ENCODE peak calls at places on chromosome 6, in four cellular contexts. One of them, this sample, is unnamed.

GRCh38 chr6:147029923-147030322 is 174.3 kb upstream of the STXBP5 start:
- DNase-seq in H1: no peak
- DNase-seq in K562: no peak
- DNase-seq in HepG2: no peak
- DNase-seq in this sample: no peak

GRCh38 chr6:32132110-32132509 is 2.0 kb upstream of the FKBPL start:
- DNase-seq in K562: no peak
- DNase-seq in HepG2: no peak
- DNase-seq in H1: no peak
- DNase-seq in this sample: no peak

GRCh38 chr6:107730106-107730505 is 94.0 kb downstream of the SCML4 start:
- DNase-seq in H1: no peak
- DNase-seq in K562: no peak
- DNase-seq in HepG2: no peak
- DNase-seq in this sample: no peak

GRCh38 chr6:52385074-52385473 is 23.1 kb downstream of the PAQR8 start:
- DNase-seq in HepG2: no peak
- DNase-seq in H1: no peak
- DNase-seq in K562: no peak
- DNase-seq in this sample: no peak

GRCh38 chr6:42819803-42820508 is 38.1 kb downstream of the BICRAL start:
- DNase-seq in K562: peak
- DNase-seq in H1: no peak
- DNase-seq in HepG2: peak
- DNase-seq in this sample: peak

GRCh38 chr6:41954668-41955067 is 13.1 kb upstream of the CCND3 start:
- DNase-seq in H1: no peak
- DNase-seq in HepG2: no peak
- DNase-seq in K562: no peak
- DNase-seq in this sample: no peak

GRCh38 chr6:6519028-6519427 is 69.5 kb upstream of the LY86 start:
- DNase-seq in HepG2: no peak
- DNase-seq in H1: no peak
- DNase-seq in K562: peak
- DNase-seq in this sample: no peak

GRCh38 chr6:70651326-70651905 is 16.3 kb upstream of the SMAP1 start:
- DNase-seq in HepG2: no peak
- DNase-seq in K562: no peak
- DNase-seq in H1: no peak
- DNase-seq in this sample: no peak

GRCh38 chr6:98977606-98978292 is 30.0 kb upstream of the FBXL4 start:
- DNase-seq in H1: no peak
- DNase-seq in HepG2: no peak
- DNase-seq in K562: no peak
- DNase-seq in this sample: no peak

GRCh38 chr6:163533443-163533842 is 118.9 kb downstream of the QKI start:
- DNase-seq in H1: no peak
- DNase-seq in HepG2: peak
- DNase-seq in K562: no peak
- DNase-seq in this sample: peak
- TF ChIP-seq PHF8 in H1: no peak
- TF ChIP-seq PHF8 in HepG2: no peak
- TF ChIP-seq PHF8 in K562: no peak
- TF ChIP-seq PHF8 in this sample: no peak

GRCh38 chr6:168683621-168684020 is 242.6 kb downstream of the SMOC2 start:
- DNase-seq in HepG2: no peak
- DNase-seq in K562: no peak
- DNase-seq in H1: no peak
- DNase-seq in this sample: no peak
- TF ChIP-seq PHF8 in HepG2: no peak
- TF ChIP-seq PHF8 in K562: no peak
- TF ChIP-seq PHF8 in H1: no peak
- TF ChIP-seq PHF8 in this sample: no peak

DNA sequence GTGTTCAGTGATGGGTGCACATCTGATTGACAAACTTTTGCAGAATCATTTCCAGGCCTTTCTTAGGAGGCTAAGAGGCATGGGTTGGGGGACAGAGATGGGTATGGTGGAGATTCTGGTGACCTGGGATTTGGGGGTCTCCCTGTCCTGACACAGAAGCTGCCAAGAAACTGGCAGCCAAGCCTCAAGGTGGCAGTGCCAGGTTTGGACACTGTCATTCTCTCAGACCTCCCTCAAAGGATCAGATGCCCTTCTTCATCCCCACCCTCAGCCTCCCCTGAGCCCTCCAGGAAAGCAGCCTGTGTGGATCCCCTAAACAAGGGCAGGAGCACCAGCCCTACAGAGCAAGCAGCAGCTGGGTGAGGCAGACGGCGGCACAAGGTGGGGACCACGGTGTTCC is 18.1 kb upstream of the MAS1L start:
- DNase-seq in K562: no peak
- DNase-seq in H1: no peak
- DNase-seq in HepG2: no peak
- DNase-seq in this sample: no peak
- TF ChIP-seq PHF8 in K562: no peak
- TF ChIP-seq PHF8 in H1: no peak
- TF ChIP-seq PHF8 in HepG2: no peak
- TF ChIP-seq PHF8 in this sample: no peak

DNA sequence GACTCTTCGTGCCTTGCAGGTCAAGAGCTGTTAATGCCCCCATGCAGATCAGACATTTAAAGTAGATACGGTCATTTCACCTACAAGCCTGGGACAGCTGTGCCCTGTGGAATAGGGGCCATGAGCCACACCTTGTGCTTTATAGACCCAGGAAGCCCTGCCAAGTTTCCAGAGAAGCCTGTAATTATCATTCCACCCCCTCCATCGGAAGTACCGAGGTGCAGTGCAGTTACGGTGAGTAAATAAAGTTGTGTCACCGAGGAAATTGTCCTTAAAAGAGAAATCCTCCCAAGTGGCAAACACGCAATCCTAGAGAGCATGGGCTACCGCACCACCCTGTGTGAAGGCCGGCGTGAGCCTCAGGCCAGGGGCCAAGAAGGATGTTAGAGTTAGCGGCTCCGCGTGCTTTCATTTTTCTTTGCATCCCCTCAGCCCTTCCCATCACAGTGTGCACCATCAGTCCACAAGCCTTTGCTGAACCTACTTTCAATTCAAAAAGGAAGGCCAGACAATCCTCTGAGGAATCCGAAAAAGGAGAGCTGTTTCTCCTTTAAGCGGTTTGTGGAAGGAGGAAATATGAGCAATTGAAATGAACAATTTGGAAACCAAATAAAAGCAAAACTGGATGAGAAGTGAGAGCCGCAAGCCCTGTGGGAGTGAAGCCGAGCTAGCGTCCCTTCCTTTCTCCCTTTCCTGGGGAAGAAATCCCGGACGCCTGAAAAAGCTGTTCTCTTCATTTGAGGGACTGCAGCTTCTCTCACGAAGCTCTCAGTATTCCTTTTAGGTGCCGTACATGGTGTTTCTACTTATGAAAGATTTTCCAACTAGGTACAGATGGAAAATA is 183.3 kb upstream of the PDE10A start:
- DNase-seq in K562: no peak
- DNase-seq in HepG2: no peak
- DNase-seq in H1: no peak
- DNase-seq in this sample: no peak
- TF ChIP-seq PHF8 in K562: no peak
- TF ChIP-seq PHF8 in HepG2: no peak
- TF ChIP-seq PHF8 in H1: no peak
- TF ChIP-seq PHF8 in this sample: no peak

DNA sequence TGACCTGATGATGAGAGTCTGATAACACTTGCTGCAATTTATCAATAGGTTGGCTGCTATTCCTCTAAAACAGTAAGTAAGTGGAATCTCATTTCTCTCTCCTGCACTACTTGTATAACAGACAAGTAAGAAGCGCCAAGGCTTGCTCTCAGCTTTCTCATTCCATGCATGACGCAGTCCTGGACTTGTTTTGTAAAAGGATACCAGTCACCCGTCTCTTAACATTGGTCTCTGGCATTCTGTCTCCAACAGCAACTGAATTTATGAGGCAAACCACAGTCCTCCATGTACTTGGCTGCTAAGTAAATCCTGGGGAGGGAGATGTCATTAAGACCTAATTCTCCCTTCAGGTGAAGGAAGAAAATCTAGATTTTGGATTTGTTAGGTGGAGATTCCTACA is 115.4 kb downstream of the OPN5 start:
- DNase-seq in H1: no peak
- DNase-seq in K562: no peak
- DNase-seq in HepG2: no peak
- DNase-seq in this sample: no peak
- TF ChIP-seq PHF8 in H1: no peak
- TF ChIP-seq PHF8 in K562: no peak
- TF ChIP-seq PHF8 in HepG2: no peak
- TF ChIP-seq PHF8 in this sample: no peak

This sample was measured in A549.